ENCODE peak calls at places on chromosomes 6 and 20, in five cellular contexts. N is HCT116, E is cardiac muscle cell, P is pancreas, X is ascending aorta. A is an unnamed sample. For H3K36me3 and H3K9me3, the result is how much of the 10 kb centered on the place peaks cover.

GRCh38 chr20:37504404-37505096 is 16.5 kb upstream of the NNAT start:
- DNase-seq in E (no peak), X (no peak), P (no peak), N (no peak), A (no peak)

GRCh38 chr6:155195903-155196302 is 67.9 kb upstream of the CLDN20 start:
- DNase-seq in X (no peak), E (no peak), P (no peak), N (no peak), A (no peak)

GRCh38 chr20:41609476-41609875 is 8.7 kb downstream of the CHD6 start:
- DNase-seq in E (no peak), P (no peak), N (no peak), X (no peak), A (no peak)

GRCh38 chr6:39841291-39841690 is 49.1 kb downstream of the DAAM2 start:
- DNase-seq in E (no peak), X (no peak), P (no peak), N (no peak), A (no peak)

GRCh38 chr20:57581202-57582028 is 20.5 kb downstream of the PCK1 start:
- DNase-seq in N (no peak), E (no peak), X (no peak), P (no peak), A (no peak)

GRCh38 chr6:109507490-109508072 is 24.6 kb upstream of the ZBTB24 start:
- DNase-seq in N (no peak), E (no peak), X (no peak), P (no peak), A (no peak)

GRCh38 chr20:10670521-10671220 is 3.1 kb downstream of the JAG1 start:
- DNase-seq in E (no peak), X (no peak), N (no peak), P (no peak), A (no peak)

GRCh38 chr20:44979090-44979621 is 12.8 kb downstream of the STK4 start:
- DNase-seq in N (no peak), E (peak), P (no peak), X (no peak), A (no peak)

GRCh38 chr20:32535953-32536823 is 48.9 kb downstream of the NOL4L start:
- DNase-seq in N (peak), P (peak), X (no peak), E (peak), A (no peak)

GRCh38 chr20:57662313-57663240 is 42.4 kb upstream of the ZBP1 start:
- DNase-seq in X (no peak), E (no peak), N (no peak), P (no peak), A (no peak)

GRCh38 chr20:19815553-19815991 is 57.5 kb downstream of the RIN2 start:
- DNase-seq in E (peak), N (peak), P (no peak), X (peak), A (no peak)

GRCh38 chr20:63854069-63854765 is 7.1 kb upstream of the ABHD16B start:
- DNase-seq in N (no peak), X (no peak), E (peak), P (no peak), A (no peak)

GRCh38 chr20:25300496-25301170 is 52.7 kb downstream of the PYGB start:
- DNase-seq in P (no peak), N (no peak), X (no peak), E (no peak), A (no peak)

GRCh38 chr20:34643919-34644318 is 33.0 kb downstream of the PIGU start:
- DNase-seq in P (no peak), X (no peak), E (peak), N (no peak), A (no peak)

GRCh38 chr6:14060971-14061370 is 56.6 kb upstream of the CD83 start:
- DNase-seq in P (no peak), N (no peak), E (no peak), X (no peak), A (no peak)

GRCh38 chr6:160217073-160217472 is 41.5 kb downstream of the SLC22A2 start:
- DNase-seq in X (no peak), N (no peak), P (no peak), E (peak), A (no peak)

GRCh38 chr6:18388252-18388651 is 1.1 kb downstream of the RNF144B start:
- DNase-seq in N (no peak), X (no peak), E (no peak), P (no peak), A (no peak)

GRCh38 chr20:25005220-25005619 is 12.7 kb upstream of the APMAP start:
- DNase-seq in X (no peak), E (peak), N (no peak), P (no peak), A (no peak)

GRCh38 chr6:3761989-3762270 is 10.4 kb upstream of the PXDC1 start:
- DNase-seq in P (no peak), N (no peak), E (no peak), X (no peak), A (no peak)

GRCh38 chr20:38114353-38114791 is 50.7 kb downstream of the TGM2 start:
- DNase-seq in N (no peak), P (no peak), E (peak), X (no peak), A (no peak)

GRCh38 chr6:106883808-106884262 is 90.7 kb downstream of the CD24 start:
- DNase-seq in E (no peak), N (no peak), P (no peak), X (no peak), A (no peak)

GRCh38 chr6:30446259-30446658 is 43.0 kb upstream of the HLA-E start:
- DNase-seq in N (no peak), X (no peak), P (no peak), E (no peak), A (no peak)

GRCh38 chr20:45933231-45934045 is 1.0 kb upstream of the PCIF1 start:
- DNase-seq in X (peak), P (peak), N (peak), E (peak), A (peak)

GRCh38 chr20:53576195-53576580 is 17.5 kb downstream of the ZNF217 start:
- DNase-seq in E (no peak), N (no peak), X (no peak), P (no peak), A (no peak)

GRCh38 chr20:53576586-53577318 is 16.9 kb downstream of the ZNF217 start:
- DNase-seq in E (no peak), X (no peak), P (no peak), N (no peak), A (no peak)

GRCh38 chr20:53574259-53574789 is 19.3 kb downstream of the ZNF217 start:
- DNase-seq in X (no peak), E (no peak), N (no peak), P (no peak), A (no peak)

GRCh38 chr20:53574819-53575218 is 18.8 kb downstream of the ZNF217 start:
- DNase-seq in E (no peak), X (no peak), N (no peak), P (no peak), A (no peak)

GRCh38 chr20:53575481-53576194 is 18.0 kb downstream of the ZNF217 start:
- DNase-seq in E (no peak), P (no peak), N (no peak), X (no peak), A (no peak)
- H3K36me3 ChIP-seq in E (half or more), P (under half), N (under half), X (half or more), A (half or more)

GRCh38 chr6:116948535-116949304 is 71.7 kb downstream of the RFX6 start:
- DNase-seq in E (no peak), P (no peak), X (no peak), N (no peak), A (no peak)
- H3K9me3 ChIP-seq in E (under half), P (under half), X (under half), N (under half), A (under half)

DNA sequence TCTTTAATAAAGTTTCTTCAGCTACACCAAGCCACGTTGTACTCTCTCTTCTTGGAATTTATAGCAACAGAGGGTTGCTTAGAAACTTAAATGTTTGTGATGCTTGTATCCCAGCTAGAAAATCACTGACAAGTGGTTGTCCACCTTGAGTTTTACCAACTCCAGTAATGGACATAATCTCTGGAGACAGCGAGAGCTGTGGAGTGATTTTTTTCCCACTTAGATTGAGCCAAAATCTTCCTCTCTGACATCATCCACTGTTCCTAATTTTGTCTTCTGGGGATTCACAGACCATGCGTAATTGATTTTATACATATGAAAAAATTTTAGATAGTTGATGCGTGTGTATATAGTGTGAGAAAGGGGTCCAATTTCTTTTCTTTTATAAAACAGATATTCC is 8.0 kb downstream of the ECT2L start:
- DNase-seq in N (no peak), X (no peak), E (no peak), P (no peak), A (no peak)
- H3K36me3 ChIP-seq in N (under half), X (under half), E (under half), P (under half), A (under half)

GRCh38 chr20:39624316-39624715 is 662.2 kb downstream of the DHX35 start:
- DNase-seq in N (no peak), X (no peak), P (no peak), E (no peak), A (no peak)

GRCh38 chr20:39627765-39628164 is 665.6 kb downstream of the DHX35 start:
- DNase-seq in P (no peak), N (no peak), E (no peak), X (no peak), A (no peak)

GRCh38 chr20:39619386-39619785 is 657.2 kb downstream of the DHX35 start:
- DNase-seq in P (no peak), N (no peak), E (no peak), X (no peak), A (no peak)

GRCh38 chr20:39623584-39624234 is 661.6 kb downstream of the DHX35 start:
- DNase-seq in N (no peak), P (no peak), E (no peak), X (no peak), A (no peak)
- H3K9me3 ChIP-seq in N (under half), P (under half), E (under half), X (under half), A (under half)

GRCh38 chr6:35576647-35577046 is 64.0 kb upstream of the TULP1 start:
- DNase-seq in P (no peak), N (no peak), X (no peak), E (no peak), A (no peak)
- H3K36me3 ChIP-seq in P (half or more), N (under half), X (half or more), E (under half), A (under half)

GRCh38 chr6:56173228-56173627 is 74.2 kb downstream of the COL21A1 start:
- DNase-seq in E (no peak), P (no peak), X (no peak), N (no peak), A (no peak)

GRCh38 chr6:56172144-56172543 is 75.2 kb downstream of the COL21A1 start:
- DNase-seq in X (no peak), N (no peak), E (peak), P (no peak), A (no peak)

DNA sequence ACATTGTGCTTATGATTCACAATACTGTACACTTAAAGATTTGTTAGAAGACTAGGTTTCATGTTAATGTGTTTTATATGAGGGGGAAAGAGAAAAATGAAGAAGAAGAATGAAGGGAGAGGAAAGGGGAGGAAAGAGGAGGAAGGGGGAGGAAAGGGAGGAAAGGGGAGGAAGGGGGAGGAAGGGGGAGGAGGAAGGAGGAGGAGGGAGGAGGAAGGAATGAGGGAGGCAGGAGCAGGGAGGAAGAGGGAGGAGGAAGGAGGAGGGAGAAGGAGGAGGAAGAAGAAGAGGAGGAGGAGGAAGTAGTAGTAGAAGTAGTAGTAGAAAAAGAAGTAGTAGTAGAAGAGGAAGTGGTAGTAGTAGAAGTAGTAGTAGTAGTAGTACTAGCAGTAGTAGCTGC is 70.6 kb downstream of the COL21A1 start:
- DNase-seq in N (no peak), E (no peak), X (no peak), P (no peak), A (no peak)
- H3K9me3 ChIP-seq in N (under half), E (under half), X (under half), P (under half), A (under half)

A was measured in SK-N-MC.